ENCODE peak calls at places on chromosomes 16 and 17, in six cellular contexts. L is sigmoid colon, I is suprapubic skin, U is H1, Q is Peyer's patch, M is heart left ventricle. W is an unnamed sample.

GRCh38 chr17:8060274-8060673 is 21.4 kb downstream of the ALOX15B start:
- DNase-seq in L (peak), I (peak), U (peak), Q (peak), M (no peak), W (no peak)

GRCh38 chr17:4739122-4740024 is at the start of the genes CXCL16 and ZMYND15:
- DNase-seq in L (peak), I (no peak), U (peak), Q (peak), M (peak), W (no peak)

GRCh38 chr17:11331790-11332526 is 90.9 kb downstream of the SHISA6 start:
- DNase-seq in L (no peak), I (no peak), U (no peak), Q (no peak), M (no peak), W (no peak)

GRCh38 chr16:82138478-82139285 is 31.3 kb downstream of the MPHOSPH6 start:
- DNase-seq in L (no peak), I (no peak), U (no peak), Q (no peak), M (no peak), W (no peak)

GRCh38 chr16:1042776-1043349 is 29.7 kb upstream of the SSTR5 start:
- DNase-seq in L (no peak), I (no peak), U (no peak), Q (no peak), M (no peak), W (no peak)

GRCh38 chr17:31388770-31389672 is 2.5 kb upstream of the RAB11FIP4 start:
- DNase-seq in L (no peak), I (no peak), U (peak), Q (peak), M (no peak), W (no peak)

GRCh38 chr16:84461504-84462295 is 42.8 kb downstream of the MEAK7 start:
- DNase-seq in L (peak), I (peak), U (no peak), Q (no peak), M (no peak), W (no peak)

GRCh38 chr17:8057691-8058114 is 18.8 kb downstream of the ALOX15B start:
- DNase-seq in L (peak), I (peak), U (peak), Q (peak), M (no peak), W (no peak)

GRCh38 chr17:60165976-60166375 is 16.2 kb downstream of the CA4 start:
- DNase-seq in L (no peak), I (no peak), U (no peak), Q (no peak), M (no peak), W (no peak)

GRCh38 chr16:50252874-50253510 is 13.4 kb upstream of the ADCY7 start:
- DNase-seq in L (no peak), I (peak), U (no peak), Q (no peak), M (no peak), W (no peak)

GRCh38 chr16:4053663-4054479 is 62.4 kb downstream of the ADCY9 start:
- DNase-seq in L (peak), I (peak), U (no peak), Q (no peak), M (no peak), W (peak)

GRCh38 chr16:81551821-81552304 is 107.3 kb downstream of the CMIP start:
- DNase-seq in L (no peak), I (no peak), U (no peak), Q (no peak), M (peak), W (no peak)

GRCh38 chr16:35746281-35746962 is 2287.0 kb downstream of the TP53TG3F start:
- DNase-seq in L (no peak), I (peak), U (no peak), Q (no peak), M (no peak), W (no peak)

GRCh38 chr16:35748621-35749252 is 2289.3 kb downstream of the TP53TG3F start:
- DNase-seq in L (no peak), I (peak), U (no peak), Q (no peak), M (no peak), W (no peak)

GRCh38 chr16:35745821-35746248 is 2286.4 kb downstream of the TP53TG3F start:
- DNase-seq in L (no peak), I (peak), U (no peak), Q (no peak), M (no peak), W (no peak)

GRCh38 chr16:35747658-35748455 is 2288.4 kb downstream of the TP53TG3F start:
- DNase-seq in L (no peak), I (peak), U (no peak), Q (no peak), M (no peak), W (no peak)

DNA sequence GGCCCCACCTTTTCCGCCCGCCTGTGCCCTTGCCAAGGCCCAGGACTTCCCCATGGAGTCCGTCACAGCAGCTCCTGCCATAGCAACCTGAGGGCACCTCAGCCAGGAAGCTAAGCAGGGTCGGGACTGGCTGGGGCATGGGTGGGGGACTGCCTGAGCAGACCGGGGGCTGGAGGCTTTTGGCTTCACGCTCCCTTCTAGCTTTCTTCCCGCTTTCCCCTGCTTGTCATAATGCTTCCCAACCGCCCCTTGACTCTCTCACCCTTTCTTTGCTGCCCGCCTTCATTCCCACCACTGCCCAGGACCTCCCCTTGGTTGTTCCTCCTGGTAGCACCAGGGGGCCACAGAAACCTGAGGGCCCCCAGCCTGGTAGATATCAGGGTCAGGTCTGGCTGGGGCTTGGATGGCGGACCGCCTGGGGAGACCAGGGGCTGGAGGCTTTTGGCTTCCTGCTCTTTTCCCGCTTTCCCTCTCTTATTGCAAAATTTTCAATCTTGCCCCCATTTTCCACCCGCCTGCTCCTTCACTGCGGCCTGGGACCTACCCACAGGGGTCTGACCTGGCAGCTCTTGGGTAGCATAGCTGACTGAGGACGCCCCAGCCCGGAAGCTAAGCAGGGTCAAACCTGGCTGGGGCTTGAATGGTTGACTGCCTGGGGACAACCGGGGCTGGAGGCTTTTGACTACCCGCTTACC is 2287.7 kb downstream of the TP53TG3F start:
- DNase-seq in L (no peak), I (peak), U (no peak), Q (no peak), M (no peak), W (no peak)
- TF ChIP-seq POLR2A in L (no peak), I (no peak), U (no peak), Q (no peak), M (no peak), W (no peak)

GRCh38 chr16:73872856-73873255 is 423.8 kb upstream of the PSMD7 start:
- DNase-seq in L (no peak), I (no peak), U (no peak), Q (no peak), M (no peak), W (no peak)

GRCh38 chr16:73879621-73880020 is 417.0 kb upstream of the PSMD7 start:
- DNase-seq in L (no peak), I (no peak), U (no peak), Q (no peak), M (no peak), W (no peak)

GRCh38 chr16:73878616-73879015 is 418.0 kb upstream of the PSMD7 start:
- DNase-seq in L (no peak), I (no peak), U (no peak), Q (no peak), M (no peak), W (no peak)

GRCh38 chr16:73873643-73874042 is 423.0 kb upstream of the PSMD7 start:
- DNase-seq in L (no peak), I (no peak), U (no peak), Q (no peak), M (no peak), W (no peak)

DNA sequence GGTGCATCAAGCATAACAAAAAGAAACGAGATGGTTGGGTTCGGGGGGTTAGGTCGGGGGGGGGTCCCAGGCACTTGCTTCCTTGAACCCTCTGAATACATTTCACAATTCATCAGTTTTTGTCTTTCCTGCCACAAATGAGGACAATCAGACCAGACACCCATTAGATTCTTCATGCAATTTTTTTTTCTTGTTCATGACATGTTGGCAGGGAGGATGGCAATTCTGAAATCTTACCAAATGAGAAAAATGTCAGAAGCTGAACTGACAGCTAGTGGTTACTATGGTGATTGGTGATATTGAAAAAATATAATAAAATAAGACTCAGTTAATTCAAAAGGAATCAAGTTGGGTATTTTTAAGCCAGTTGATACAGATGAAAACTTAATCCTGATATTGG is 419.5 kb upstream of the PSMD7 start:
- DNase-seq in L (no peak), I (no peak), U (no peak), Q (no peak), M (no peak), W (no peak)
- H3K27ac ChIP-seq in L (no peak), I (no peak), U (no peak), Q (no peak), M (no peak), W (no peak)

DNA sequence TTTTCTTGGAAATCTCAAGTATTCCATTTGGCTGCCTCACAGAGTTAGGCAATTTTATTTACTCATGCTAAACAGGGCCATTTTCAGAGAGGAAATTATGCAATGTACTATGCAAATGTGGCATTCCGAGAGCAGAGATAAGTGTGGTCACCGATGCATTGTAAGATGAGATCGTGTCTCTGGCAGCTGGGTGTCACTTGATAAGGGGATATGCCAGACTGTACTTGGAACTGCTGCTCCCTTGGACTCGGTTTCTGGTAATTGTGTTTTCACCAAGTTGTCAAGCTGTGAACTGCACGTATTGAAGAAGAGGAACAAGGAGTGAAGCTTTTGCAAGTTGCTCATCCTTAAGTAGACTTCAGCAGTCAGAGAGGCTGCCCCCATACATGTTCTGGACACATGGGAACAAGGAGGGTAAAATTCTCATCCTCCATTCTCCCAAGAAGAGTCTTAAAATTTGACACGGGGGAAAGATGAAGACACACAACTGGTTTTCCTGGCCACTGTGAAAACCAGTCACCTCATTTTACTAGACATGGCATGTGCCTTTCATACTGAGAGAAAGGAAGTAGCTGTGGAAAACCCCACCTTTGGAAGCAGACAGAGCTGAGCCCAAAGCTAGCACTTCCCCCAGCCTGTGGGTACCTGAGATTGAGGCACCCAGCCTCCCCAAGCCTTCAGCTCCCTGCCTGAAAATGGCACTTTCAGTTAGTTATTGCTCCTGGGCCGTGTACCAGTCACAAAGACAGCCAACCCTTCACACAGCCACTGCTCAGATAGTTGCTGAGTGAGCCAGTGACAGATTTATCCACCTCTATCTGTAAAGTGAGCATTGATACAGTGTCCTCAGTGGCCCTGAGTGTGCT is 150.7 kb downstream of the SOCS1 start:
- DNase-seq in L (peak), I (no peak), U (no peak), Q (peak), M (no peak), W (no peak)
- TF ChIP-seq POLR2A in L (no peak), I (no peak), U (no peak), Q (no peak), M (no peak), W (no peak)

GRCh38 chr17:57284984-57285646 is 28.8 kb downstream of the MSI2 start:
- DNase-seq in L (no peak), I (no peak), U (no peak), Q (peak), M (no peak), W (no peak)

GRCh38 chr17:57279432-57279831 is 23.1 kb downstream of the MSI2 start:
- DNase-seq in L (no peak), I (no peak), U (no peak), Q (no peak), M (no peak), W (no peak)

GRCh38 chr17:57284583-57284982 is 28.3 kb downstream of the MSI2 start:
- DNase-seq in L (no peak), I (no peak), U (no peak), Q (no peak), M (no peak), W (no peak)

GRCh38 chr17:57283203-57283971 is 27.1 kb downstream of the MSI2 start:
- DNase-seq in L (no peak), I (no peak), U (no peak), Q (no peak), M (no peak), W (no peak)

GRCh38 chr17:57281887-57282653 is 25.7 kb downstream of the MSI2 start:
- DNase-seq in L (no peak), I (no peak), U (no peak), Q (no peak), M (no peak), W (no peak)
- H3K27ac ChIP-seq in L (no peak), I (no peak), U (no peak), Q (no peak), M (peak), W (no peak)

GRCh38 chr17:75270966-75271232 is at the start of gene MIF4GD:
- DNase-seq in L (no peak), I (no peak), U (no peak), Q (no peak), M (no peak), W (no peak)
- TF ChIP-seq POLR2A in L (no peak), I (peak), U (no peak), Q (no peak), M (no peak), W (peak)